ENCODE peak calls at places on chromosomes 3 and 15, in seven cellular contexts. G, Z, X, K, I, A and H are unnamed samples.

GRCh38 chr3:158809642-158810041 is 7.8 kb downstream of the MFSD1 start:
- DNase-seq in G (no peak), Z (no peak), X (peak; percentile 46), K (no peak), I (no peak), A (no peak), H (no peak)

GRCh38 chr3:9153763-9154601 is 95.5 kb downstream of the SRGAP3 start:
- DNase-seq in G (no peak), Z (no peak), X (no peak), K (no peak), I (no peak), A (no peak), H (no peak)

GRCh38 chr3:74066456-74066855 is 441.7 kb upstream of the PDZRN3 start:
- DNase-seq in G (no peak), Z (no peak), X (no peak), K (no peak), I (no peak), A (no peak), H (no peak)

GRCh38 chr15:57540736-57541135 is 51.0 kb upstream of the MYZAP start:
- DNase-seq in G (no peak), Z (no peak), X (no peak), K (no peak), I (peak; percentile 71), A (no peak), H (no peak)

GRCh38 chr15:101482526-101483371 is 6.8 kb downstream of the PCSK6 start:
- DNase-seq in G (no peak), Z (no peak), X (peak; percentile 75), K (no peak), I (no peak), A (peak; percentile 19), H (no peak)

GRCh38 chr3:82157952-82158351 is 396.5 kb upstream of the GBE1 start:
- DNase-seq in G (no peak), Z (no peak), X (peak; percentile 87), K (no peak), I (no peak), A (peak; percentile 28), H (no peak)

GRCh38 chr3:44886561-44886960 is 12.2 kb downstream of the TGM4 start:
- DNase-seq in G (no peak), Z (peak; percentile 5), X (peak; percentile 66), K (no peak), I (no peak), A (no peak), H (no peak)

GRCh38 chr15:61685971-61686370 is 374.3 kb downstream of the VPS13C start:
- DNase-seq in G (no peak), Z (no peak), X (no peak), K (no peak), I (no peak), A (no peak), H (no peak)

GRCh38 chr3:172586447-172586846 is 63.2 kb upstream of the TNFSF10 start:
- DNase-seq in G (no peak), Z (no peak), X (no peak), K (no peak), I (no peak), A (no peak), H (no peak)

GRCh38 chr3:37909067-37909911 is 47.6 kb downstream of the CTDSPL start:
- DNase-seq in G (no peak), Z (no peak), X (peak; percentile 86), K (no peak), I (no peak), A (peak; percentile 37), H (no peak)

GRCh38 chr3:169813757-169814517 is 1.2 kb upstream of the LRRC34 start:
- DNase-seq in G (peak; percentile 39), Z (peak; percentile 40), X (peak; percentile 43), K (no peak), I (no peak), A (peak; percentile 18), H (no peak)

GRCh38 chr15:90762109-90762508 is 45.0 kb downstream of the BLM start:
- DNase-seq in G (no peak), Z (no peak), X (no peak), K (no peak), I (peak; percentile 77), A (peak; percentile 76), H (no peak)

GRCh38 chr3:52534281-52535183 is 875 bp upstream of the NT5DC2 start:
- DNase-seq in G (peak; percentile 54), Z (peak; percentile 42), X (peak; percentile 27), K (no peak), I (peak; percentile 80), A (no peak), H (peak; percentile 81)